ENCODE peak calls at places on chromosomes 11 and 22, in six cellular contexts. One of them, this sample, is unnamed.

GRCh38 chr11:128592454-128592853 is 5.1 kb upstream of the ETS1 start:
- DNase-seq in K562: no peak
- DNase-seq in HCT116: no peak
- DNase-seq in HepG2: no peak
- DNase-seq in H1: no peak
- DNase-seq in GM12878: no peak
- DNase-seq in this sample: no peak

GRCh38 chr22:44352378-44353062 is 39.8 kb upstream of the SHISAL1 start:
- DNase-seq in K562: no peak
- DNase-seq in HCT116: no peak
- DNase-seq in HepG2: no peak
- DNase-seq in H1: no peak
- DNase-seq in GM12878: no peak
- DNase-seq in this sample: no peak

GRCh38 chr22:32518848-32519247 is 44.2 kb downstream of the FBXO7 start:
- DNase-seq in K562: no peak
- DNase-seq in HCT116: peak; percentile 15
- DNase-seq in HepG2: no peak
- DNase-seq in H1: no peak
- DNase-seq in GM12878: no peak
- DNase-seq in this sample: no peak

GRCh38 chr22:31086703-31087330 is 5.7 kb downstream of the SMTN start:
- DNase-seq in K562: peak; percentile 27
- DNase-seq in HCT116: no peak
- DNase-seq in HepG2: no peak
- DNase-seq in H1: no peak
- DNase-seq in GM12878: no peak
- DNase-seq in this sample: no peak

GRCh38 chr11:119519796-119520195 is 96.8 kb upstream of the THY1 start:
- DNase-seq in K562: no peak
- DNase-seq in HCT116: no peak
- DNase-seq in HepG2: no peak
- DNase-seq in H1: no peak
- DNase-seq in GM12878: no peak
- DNase-seq in this sample: no peak

GRCh38 chr11:117614695-117615094 is 182.3 kb downstream of the DSCAML1 start:
- DNase-seq in K562: no peak
- DNase-seq in HCT116: no peak
- DNase-seq in HepG2: no peak
- DNase-seq in H1: no peak
- DNase-seq in GM12878: no peak
- DNase-seq in this sample: no peak

GRCh38 chr11:44760917-44761545 is 34.3 kb downstream of the TSPAN18 start:
- DNase-seq in K562: peak; percentile 71
- DNase-seq in HCT116: peak; percentile 44
- DNase-seq in HepG2: no peak
- DNase-seq in H1: peak; percentile 68
- DNase-seq in GM12878: no peak
- DNase-seq in this sample: peak; percentile 82

GRCh38 chr11:111157571-111157970 is 88.0 kb upstream of the POU2AF2 start:
- DNase-seq in K562: no peak
- DNase-seq in HCT116: no peak
- DNase-seq in HepG2: no peak
- DNase-seq in H1: no peak
- DNase-seq in GM12878: no peak
- DNase-seq in this sample: no peak

GRCh38 chr22:24005201-24005600 is at the start of gene GSTT4:
- DNase-seq in K562: no peak
- DNase-seq in HCT116: no peak
- DNase-seq in HepG2: no peak
- DNase-seq in H1: no peak
- DNase-seq in GM12878: no peak
- DNase-seq in this sample: no peak

GRCh38 chr11:87368151-87368550 is 330.4 kb downstream of the TMEM135 start:
- DNase-seq in K562: no peak
- DNase-seq in HCT116: no peak
- DNase-seq in HepG2: no peak
- DNase-seq in H1: no peak
- DNase-seq in GM12878: no peak
- DNase-seq in this sample: no peak

GRCh38 chr11:63639195-63639832 is 25.1 kb upstream of the PLAAT3 start:
- DNase-seq in K562: no peak
- DNase-seq in HCT116: no peak
- DNase-seq in HepG2: no peak
- DNase-seq in H1: no peak
- DNase-seq in GM12878: no peak
- DNase-seq in this sample: no peak

GRCh38 chr11:107840120-107840479 is 18.5 kb downstream of the SLC35F2 start:
- DNase-seq in K562: no peak
- DNase-seq in HCT116: no peak
- DNase-seq in HepG2: no peak
- DNase-seq in H1: no peak
- DNase-seq in GM12878: no peak
- DNase-seq in this sample: no peak

GRCh38 chr11:55172734-55173415 is 89.1 kb upstream of the TRIM48 start:
- DNase-seq in K562: no peak
- DNase-seq in HCT116: no peak
- DNase-seq in HepG2: no peak
- DNase-seq in H1: no peak
- DNase-seq in GM12878: no peak
- DNase-seq in this sample: no peak

GRCh38 chr11:30585892-30586250 is 282 bp downstream of the MPPED2 start:
- DNase-seq in K562: no peak
- DNase-seq in HCT116: no peak
- DNase-seq in HepG2: no peak
- DNase-seq in H1: no peak
- DNase-seq in GM12878: no peak
- DNase-seq in this sample: no peak

GRCh38 chr11:44950625-44951472 is at the start of gene TP53I11:
- DNase-seq in K562: peak; percentile 77
- DNase-seq in HCT116: peak; percentile 48
- DNase-seq in HepG2: no peak
- DNase-seq in H1: no peak
- DNase-seq in GM12878: no peak
- DNase-seq in this sample: no peak

GRCh38 chr11:108870373-108871020 is 205.6 kb downstream of the DDX10 start:
- DNase-seq in K562: no peak
- DNase-seq in HCT116: no peak
- DNase-seq in HepG2: peak; percentile 15
- DNase-seq in H1: no peak
- DNase-seq in GM12878: no peak
- DNase-seq in this sample: no peak

GRCh38 chr11:1163321-1163910 is 5.7 kb downstream of the MUC5AC start:
- DNase-seq in K562: no peak
- DNase-seq in HCT116: no peak
- DNase-seq in HepG2: no peak
- DNase-seq in H1: no peak
- DNase-seq in GM12878: no peak
- DNase-seq in this sample: no peak

GRCh38 chr11:1162498-1163311 is 5.0 kb downstream of the MUC5AC start:
- DNase-seq in K562: no peak
- DNase-seq in HCT116: no peak
- DNase-seq in HepG2: no peak
- DNase-seq in H1: no peak
- DNase-seq in GM12878: no peak
- DNase-seq in this sample: no peak

GRCh38 chr11:1162153-1162497 is 4.4 kb downstream of the MUC5AC start:
- DNase-seq in K562: no peak
- DNase-seq in HCT116: no peak
- DNase-seq in HepG2: no peak
- DNase-seq in H1: no peak
- DNase-seq in GM12878: no peak
- DNase-seq in this sample: no peak

GRCh38 chr11:1165256-1166041 is 7.7 kb downstream of the MUC5AC start:
- DNase-seq in K562: no peak
- DNase-seq in HCT116: no peak
- DNase-seq in HepG2: no peak
- DNase-seq in H1: no peak
- DNase-seq in GM12878: no peak
- DNase-seq in this sample: no peak

DNA sequence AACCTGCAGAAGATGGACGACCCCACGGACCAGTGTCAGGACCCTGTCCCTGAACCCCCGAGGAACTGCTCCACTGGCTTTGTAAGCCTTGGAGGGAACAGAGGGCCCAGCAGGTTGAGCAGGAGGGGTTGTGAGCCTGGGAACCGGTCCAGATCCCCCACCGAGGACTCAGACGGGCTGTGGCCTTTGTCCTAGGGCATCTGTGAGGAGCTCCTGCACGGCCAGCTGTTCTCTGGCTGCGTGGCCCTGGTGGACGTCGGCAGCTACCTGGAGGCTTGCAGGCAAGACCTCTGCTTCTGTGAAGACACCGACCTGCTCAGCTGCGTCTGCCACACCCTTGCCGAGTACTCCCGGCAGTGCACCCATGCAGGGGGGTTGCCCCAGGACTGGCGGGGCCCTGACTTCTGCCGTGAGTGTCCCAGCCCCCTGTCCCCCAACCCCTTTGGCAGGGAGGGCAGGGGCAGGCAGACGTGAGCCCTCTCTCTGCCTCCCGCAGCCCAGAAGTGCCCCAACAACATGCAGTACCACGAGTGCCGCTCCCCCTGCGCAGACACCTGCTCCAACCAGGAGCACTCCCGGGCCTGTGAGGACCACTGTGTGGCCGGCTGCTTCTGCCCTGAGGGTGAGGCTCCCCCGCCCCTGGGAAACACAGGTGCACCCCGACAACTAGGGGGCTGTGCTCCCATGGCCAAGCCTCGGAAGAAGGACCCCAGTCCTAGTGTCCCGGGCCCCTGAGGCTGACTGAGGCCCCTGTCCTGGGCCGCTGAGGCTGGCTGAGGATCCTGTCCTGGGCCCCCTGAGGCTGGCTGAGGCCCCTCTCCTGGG is 6.4 kb downstream of the MUC5AC start:
- DNase-seq in K562: no peak
- DNase-seq in HCT116: no peak
- DNase-seq in HepG2: no peak
- DNase-seq in H1: no peak
- DNase-seq in GM12878: no peak
- DNase-seq in this sample: no peak
- TF ChIP-seq YY1 in K562: no peak
- TF ChIP-seq YY1 in HCT116: no peak
- TF ChIP-seq YY1 in HepG2: no peak
- TF ChIP-seq YY1 in H1: no peak
- TF ChIP-seq YY1 in GM12878: no peak
- TF ChIP-seq YY1 in this sample: no peak

GRCh38 chr11:103395612-103396011 is 286.4 kb downstream of the DYNC2H1 start:
- DNase-seq in K562: no peak
- DNase-seq in HCT116: no peak
- DNase-seq in HepG2: peak; percentile 1
- DNase-seq in H1: no peak
- DNase-seq in GM12878: no peak
- DNase-seq in this sample: no peak
- TF ChIP-seq ZNF274 in K562: no peak
- TF ChIP-seq ZNF274 in HCT116: no peak
- TF ChIP-seq ZNF274 in HepG2: no peak
- TF ChIP-seq ZNF274 in H1: no peak
- TF ChIP-seq ZNF274 in GM12878: no peak
- TF ChIP-seq ZNF274 in this sample: no peak

GRCh38 chr22:38261478-38261803 is 11.4 kb downstream of the TMEM184B start:
- DNase-seq in K562: no peak
- DNase-seq in HCT116: no peak
- DNase-seq in HepG2: no peak
- DNase-seq in H1: no peak
- DNase-seq in GM12878: no peak
- DNase-seq in this sample: no peak
- H3K4me1 ChIP-seq in K562: peaks cover 29% of the 10 kb centered on the region
- H3K4me1 ChIP-seq in HCT116: peaks cover 6% of the 10 kb centered on the region
- H3K4me1 ChIP-seq in HepG2: peaks cover 58% of the 10 kb centered on the region
- H3K4me1 ChIP-seq in H1: peaks cover 12% of the 10 kb centered on the region
- H3K4me1 ChIP-seq in GM12878: peaks cover 32% of the 10 kb centered on the region
- H3K4me1 ChIP-seq in this sample: peaks cover 2% of the 10 kb centered on the region

DNA sequence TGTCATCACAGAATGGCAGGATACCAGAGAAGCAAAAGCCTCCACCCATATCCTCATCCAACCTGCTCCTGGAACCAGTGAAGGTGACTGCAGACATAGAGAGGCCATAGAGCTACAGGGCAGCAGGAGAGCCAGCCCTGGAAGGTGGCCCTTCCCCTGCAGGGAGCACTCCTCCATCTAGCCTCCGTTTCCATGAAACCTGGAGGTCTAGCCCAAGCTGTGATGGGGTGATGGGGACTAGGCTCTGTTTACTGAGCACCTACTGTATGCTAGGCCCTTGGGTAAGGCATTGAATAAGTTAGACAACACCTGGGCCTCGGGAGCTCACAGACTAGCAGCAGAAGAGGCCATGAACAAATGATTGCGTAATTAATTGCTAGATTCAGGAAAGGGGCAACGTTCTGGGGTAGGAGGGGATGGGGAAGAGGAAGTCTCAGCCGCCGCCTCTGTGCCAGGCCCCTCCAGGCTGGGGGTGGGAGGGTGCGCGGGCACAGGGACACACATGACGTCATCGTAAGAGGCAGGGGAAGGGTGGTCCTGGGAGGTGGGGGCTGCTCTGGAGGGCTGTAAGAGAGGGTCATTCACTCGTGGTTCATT is 784 bp upstream of the SYNGR1 start:
- DNase-seq in K562: no peak
- DNase-seq in HCT116: no peak
- DNase-seq in HepG2: no peak
- DNase-seq in H1: no peak
- DNase-seq in GM12878: no peak
- DNase-seq in this sample: no peak
- TF ChIP-seq YY1 in K562: no peak
- TF ChIP-seq YY1 in HCT116: no peak
- TF ChIP-seq YY1 in HepG2: no peak
- TF ChIP-seq YY1 in H1: no peak
- TF ChIP-seq YY1 in GM12878: no peak
- TF ChIP-seq YY1 in this sample: no peak

DNA sequence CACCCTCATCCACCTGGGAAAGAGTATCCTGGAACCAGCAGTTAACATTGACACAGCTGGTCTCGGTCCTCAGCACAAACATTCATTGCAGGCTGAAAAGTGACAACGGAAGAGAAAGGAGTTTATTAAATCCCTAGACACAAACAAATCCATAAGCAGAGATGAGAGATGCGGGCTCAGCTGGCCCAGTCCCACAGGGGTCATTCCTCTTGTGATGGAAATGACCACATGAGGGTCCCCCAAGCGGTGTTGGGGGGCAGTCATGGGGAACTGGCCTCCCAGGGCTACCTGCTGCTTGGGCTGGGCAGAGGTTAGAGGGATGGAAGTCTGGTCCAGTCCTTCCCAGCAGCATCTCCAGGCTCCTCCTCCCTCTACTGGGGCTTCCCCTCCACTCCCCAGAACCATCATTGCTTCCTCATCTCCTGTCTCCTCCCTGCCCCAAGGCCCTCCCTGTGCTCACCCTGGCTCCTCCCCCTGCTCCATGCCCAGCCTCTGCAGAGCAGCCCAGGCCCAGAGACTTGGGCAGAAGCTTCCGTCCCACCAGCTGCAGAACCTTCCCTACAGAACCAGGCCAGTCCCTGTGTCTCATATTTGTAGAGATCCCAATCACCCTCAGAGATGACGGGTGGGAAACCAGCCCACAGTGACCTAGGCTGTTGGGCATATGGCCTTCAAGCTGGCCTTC is 5.4 kb upstream of the IGLL5 start:
- DNase-seq in K562: peak; percentile 81
- DNase-seq in HCT116: no peak
- DNase-seq in HepG2: no peak
- DNase-seq in H1: no peak
- DNase-seq in GM12878: no peak
- DNase-seq in this sample: no peak
- TF ChIP-seq ZNF274 in K562: no peak
- TF ChIP-seq ZNF274 in HCT116: no peak
- TF ChIP-seq ZNF274 in HepG2: no peak
- TF ChIP-seq ZNF274 in H1: no peak
- TF ChIP-seq ZNF274 in GM12878: no peak
- TF ChIP-seq ZNF274 in this sample: no peak